ENCODE peak calls at places on chromosomes 4 and X, in six cellular contexts. M, V, S, E, Y and I are unnamed samples.

GRCh38 chr4:119666653-119667091 is 38.1 kb upstream of the PDE5A start:
- DNase-seq in Y (no peak), M (no peak), E (no peak), V (no peak), S (peak), I (no peak)

GRCh38 chrX:33161829-33162228 is 49.5 kb downstream of the DMD start:
- DNase-seq in V (no peak), Y (no peak), E (no peak), M (no peak), S (no peak), I (no peak)

GRCh38 chr4:56803473-56803872 is 18.0 kb downstream of the SPINK2 start:
- DNase-seq in M (peak), E (no peak), Y (no peak), S (no peak), V (no peak), I (no peak)

GRCh38 chr4:147760695-147761094 is 28.8 kb downstream of the ARHGAP10 start:
- DNase-seq in M (no peak), E (peak), V (no peak), S (no peak), Y (no peak), I (no peak)

GRCh38 chrX:132802033-132802432 is 156.4 kb downstream of the HS6ST2 start:
- DNase-seq in M (no peak), V (no peak), S (no peak), Y (no peak), E (no peak), I (no peak)

GRCh38 chr4:6198278-6198677 is 2.1 kb downstream of the JAKMIP1 start:
- DNase-seq in Y (no peak), V (no peak), M (no peak), S (no peak), E (no peak), I (no peak)

GRCh38 chr4:37723067-37723466 is 36.9 kb upstream of the RELL1 start:
- DNase-seq in E (no peak), M (no peak), Y (no peak), S (no peak), V (no peak), I (no peak)

GRCh38 chr4:183289688-183290087 is 30.4 kb downstream of the CLDN22 start:
- DNase-seq in Y (no peak), E (peak), S (no peak), V (peak), M (no peak), I (peak)

GRCh38 chrX:110226931-110227330 is 91.0 kb downstream of the AMMECR1 start:
- DNase-seq in V (no peak), Y (no peak), S (peak), M (no peak), E (no peak), I (no peak)

GRCh38 chr4:184384056-184384809 is 90.1 kb downstream of the IRF2 start:
- DNase-seq in M (peak), V (peak), E (no peak), Y (peak), S (peak), I (no peak)

GRCh38 chr4:177051473-177052060 is 258.1 kb upstream of the NEIL3 start:
- DNase-seq in M (no peak), S (peak), Y (peak), V (peak), E (peak), I (peak)

GRCh38 chr4:187357861-187358260 is 634.2 kb upstream of the FAT1 start:
- DNase-seq in Y (no peak), E (no peak), M (no peak), V (no peak), S (no peak), I (no peak)

GRCh38 chr4:78706302-78706701 is 69.8 kb upstream of the BMP2K start:
- DNase-seq in V (no peak), S (no peak), M (no peak), E (no peak), Y (no peak), I (no peak)

GRCh38 chr4:82201303-82201702 is 172.5 kb downstream of the HNRNPD start:
- DNase-seq in M (no peak), Y (no peak), S (no peak), E (no peak), V (no peak), I (no peak)

GRCh38 chr4:114373508-114373907 is 225.1 kb upstream of the UGT8 start:
- DNase-seq in S (no peak), V (no peak), M (no peak), Y (no peak), E (no peak), I (no peak)

GRCh38 chr4:3765271-3766206 is 646 bp upstream of the ADRA2C start:
- DNase-seq in V (peak), Y (peak), M (no peak), S (peak), E (peak), I (peak)

GRCh38 chr4:88110826-88111225 is 47.6 kb downstream of the ABCG2 start:
- DNase-seq in M (no peak), E (no peak), Y (peak), V (peak), S (no peak), I (no peak)

GRCh38 chr4:16931906-16932305 is 33.5 kb upstream of the LDB2 start:
- DNase-seq in S (peak), E (no peak), M (no peak), Y (no peak), V (no peak), I (no peak)

GRCh38 chr4:15110120-15110571 is 107.9 kb downstream of the CPEB2 start:
- DNase-seq in S (no peak), E (no peak), Y (no peak), M (no peak), V (no peak), I (no peak)

GRCh38 chr4:166501941-166502382 is 628.9 kb downstream of the TLL1 start:
- DNase-seq in S (no peak), E (peak), V (peak), Y (peak), M (no peak), I (peak)

GRCh38 chr4:28868831-28869230 is 1851.3 kb upstream of the PCDH7 start:
- DNase-seq in V (no peak), E (no peak), Y (no peak), M (no peak), S (no peak), I (no peak)

GRCh38 chr4:152605031-152605430 is 69.1 kb upstream of the FBXW7 start:
- DNase-seq in Y (no peak), V (no peak), S (no peak), M (no peak), E (no peak), I (no peak)

GRCh38 chrX:28246675-28247074 is 265.4 kb upstream of the DCAF8L1 start:
- DNase-seq in V (no peak), E (no peak), M (no peak), S (no peak), Y (no peak), I (no peak)

GRCh38 chr4:85773372-85773771 is 298.4 kb downstream of the ARHGAP24 start:
- DNase-seq in V (no peak), Y (no peak), S (no peak), E (no peak), M (no peak), I (no peak)

GRCh38 chrX:19552793-19553192 is 37.5 kb upstream of the MAP3K15 start:
- DNase-seq in E (no peak), Y (no peak), V (no peak), M (no peak), S (no peak), I (no peak)

GRCh38 chr4:68895561-68896198 is 55.9 kb downstream of the UGT2A3 start:
- DNase-seq in Y (no peak), S (no peak), E (no peak), M (no peak), V (peak), I (no peak)

GRCh38 chrX:39873111-39873510 is 224.6 kb downstream of the BCOR start:
- DNase-seq in Y (no peak), E (no peak), V (no peak), S (no peak), M (no peak), I (no peak)

GRCh38 chr4:56505269-56506109 is at the start of gene ARL9:
- DNase-seq in S (peak), Y (no peak), M (no peak), V (peak), E (peak), I (no peak)

GRCh38 chr4:20809796-20810195 is 109.5 kb downstream of the PACRGL start:
- DNase-seq in V (no peak), E (no peak), M (no peak), Y (peak), S (no peak), I (no peak)

DNA sequence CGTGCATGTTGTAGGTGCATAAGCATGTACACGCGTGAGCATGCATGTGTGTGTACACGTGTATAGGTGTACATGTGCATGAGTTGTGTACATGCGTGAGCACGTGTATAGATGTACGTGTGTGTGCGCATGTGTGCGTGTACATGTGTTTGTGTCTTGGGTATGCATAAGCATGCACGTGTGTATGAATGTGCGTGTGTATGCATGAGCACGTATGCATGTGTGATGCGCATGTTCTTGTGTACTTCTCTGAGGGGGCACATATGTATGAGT is 9.0 kb downstream of the NAT8L start:
- DNase-seq in V (no peak), M (no peak), E (no peak), Y (no peak), S (no peak), I (no peak)
- TF ChIP-seq SMC3 in V (no peak), M (no peak), E (no peak), Y (no peak), S (no peak), I (no peak)

GRCh38 chrX:42017971-42018370 is 94.6 kb upstream of the CASK start:
- DNase-seq in Y (no peak), S (no peak), V (no peak), E (no peak), M (no peak), I (no peak)
- TF ChIP-seq SMC3 in Y (no peak), S (no peak), V (no peak), E (no peak), M (no peak), I (no peak)

GRCh38 chrX:137684591-137684990 is 118.7 kb downstream of the ZIC3 start:
- DNase-seq in S (no peak), Y (no peak), E (no peak), M (no peak), V (no peak), I (no peak)
- TF ChIP-seq SMC3 in S (no peak), Y (no peak), E (no peak), M (no peak), V (no peak), I (no peak)

GRCh38 chrX:22389544-22390243 is 117.0 kb downstream of the CBLL2 start:
- DNase-seq in V (peak), E (no peak), Y (no peak), M (no peak), S (peak), I (no peak)

GRCh38 chrX:22396408-22396807 is 123.7 kb downstream of the CBLL2 start:
- DNase-seq in S (peak), Y (no peak), E (no peak), V (no peak), M (no peak), I (no peak)

GRCh38 chrX:22395372-22395771 is 122.7 kb downstream of the CBLL2 start:
- DNase-seq in E (no peak), Y (no peak), S (peak), M (no peak), V (no peak), I (no peak)

GRCh38 chrX:22397566-22397965 is 124.9 kb downstream of the CBLL2 start:
- DNase-seq in V (no peak), Y (no peak), S (peak), E (no peak), M (no peak), I (no peak)

GRCh38 chrX:22392176-22392814 is 119.6 kb downstream of the CBLL2 start:
- DNase-seq in E (no peak), V (no peak), M (no peak), S (no peak), Y (no peak), I (no peak)
- TF ChIP-seq SMC3 in E (no peak), V (no peak), M (no peak), S (no peak), Y (no peak), I (no peak)

GRCh38 chr4:87088188-87088587 is 132.2 kb downstream of the KLHL8 start:
- DNase-seq in E (no peak), M (no peak), Y (no peak), S (no peak), V (no peak), I (no peak)

GRCh38 chr4:87089368-87089767 is 131.1 kb downstream of the KLHL8 start:
- DNase-seq in M (no peak), V (no peak), Y (peak), S (no peak), E (no peak), I (no peak)

GRCh38 chr4:87093443-87094123 is 126.8 kb downstream of the KLHL8 start:
- DNase-seq in S (peak), M (peak), Y (peak), E (peak), V (peak), I (peak)

GRCh38 chr4:87090305-87090704 is 130.1 kb downstream of the KLHL8 start:
- DNase-seq in V (no peak), E (no peak), M (no peak), S (no peak), Y (no peak), I (no peak)

GRCh38 chr4:87092389-87093141 is 127.9 kb downstream of the KLHL8 start:
- DNase-seq in S (peak), Y (peak), M (no peak), V (peak), E (peak), I (peak)
- TF ChIP-seq SMC3 in S (no peak), Y (no peak), M (no peak), V (no peak), E (no peak), I (no peak)

GRCh38 chr4:7750972-7751371 is 188.7 kb downstream of the AFAP1 start:
- DNase-seq in M (no peak), Y (no peak), S (no peak), E (no peak), V (no peak), I (no peak)
- TF ChIP-seq SMC3 in M (no peak), Y (no peak), S (no peak), E (no peak), V (no peak), I (no peak)

DNA sequence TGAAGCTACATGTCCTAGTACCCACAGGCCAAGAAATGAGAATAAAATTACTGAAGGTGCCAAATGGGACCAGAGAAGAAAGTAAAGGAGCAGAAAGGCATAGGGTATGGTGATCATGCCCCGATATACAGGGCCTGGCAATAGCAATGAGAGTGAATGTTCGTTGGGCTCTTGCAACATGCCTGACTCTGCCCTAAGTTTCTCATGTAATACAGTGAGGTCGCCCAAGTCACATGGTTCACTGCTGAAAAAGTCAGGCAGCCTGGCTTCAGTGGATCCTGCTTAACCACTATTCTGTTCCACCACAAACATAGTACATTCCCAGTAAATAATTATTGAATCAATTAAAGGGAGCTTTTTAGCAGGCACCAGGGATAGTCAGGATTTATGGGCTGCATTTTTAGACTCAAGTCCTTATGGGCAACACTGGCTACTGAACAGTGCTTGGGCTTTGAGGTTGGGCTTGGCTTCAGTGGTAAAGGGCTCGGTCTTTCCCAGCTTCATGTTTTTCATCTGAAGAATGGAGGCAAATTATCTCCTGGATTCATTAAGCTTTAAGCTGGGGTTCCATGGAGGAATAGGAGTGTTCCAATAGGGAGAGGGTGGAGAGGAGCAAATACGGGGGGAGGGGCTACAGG is 67.1 kb upstream of the ZNF518B start:
- DNase-seq in E (no peak), S (no peak), M (no peak), Y (no peak), V (no peak), I (no peak)
- TF ChIP-seq SMC3 in E (no peak), S (no peak), M (no peak), Y (no peak), V (no peak), I (no peak)